ENCODE peak calls at places on chromosomes 16 and 17, in six cellular contexts. J is stomach, K is H1, M is GM12878, Q is A549, A is tibial nerve. F is an unnamed sample. For H3K4me1, the result is how much of the 10 kb centered on the place peaks cover.

GRCh38 chr17:38672788-38673713 is 1.7 kb downstream of the EPOP start:
- DNase-seq in J (no peak), K (peak), M (no peak), Q (no peak), A (no peak), F (no peak)

GRCh38 chr16:81480856-81481821 is 36.5 kb downstream of the CMIP start:
- DNase-seq in J (peak), K (no peak), M (peak), Q (no peak), A (no peak), F (no peak)

GRCh38 chr17:2262146-2262587 is 41.4 kb downstream of the SMG6 start:
- DNase-seq in J (no peak), K (no peak), M (no peak), Q (no peak), A (no peak), F (no peak)

GRCh38 chr16:49462989-49463371 is 89.4 kb downstream of the C16orf78 start:
- DNase-seq in J (peak), K (peak), M (no peak), Q (no peak), A (no peak), F (peak)

GRCh38 chr16:80883159-80883642 is 78.8 kb upstream of the CDYL2 start:
- DNase-seq in J (peak), K (no peak), M (no peak), Q (no peak), A (no peak), F (no peak)

GRCh38 chr17:73342057-73342522 is 30.3 kb upstream of the CDC42EP4 start:
- DNase-seq in J (peak), K (peak), M (peak), Q (peak), A (peak), F (no peak)

GRCh38 chr16:7351572-7351971 is 18.9 kb downstream of the RBFOX1 start:
- DNase-seq in J (no peak), K (no peak), M (no peak), Q (no peak), A (no peak), F (no peak)

GRCh38 chr16:56357291-56357764 is 68.0 kb downstream of the AMFR start:
- DNase-seq in J (peak), K (peak), M (no peak), Q (no peak), A (peak), F (peak)

GRCh38 chr17:52790359-52790955 is 631.9 kb upstream of the CA10 start:
- DNase-seq in J (no peak), K (no peak), M (no peak), Q (no peak), A (no peak), F (no peak)

GRCh38 chr17:1298616-1299015 is 19.2 kb downstream of the TRARG1 start:
- DNase-seq in J (no peak), K (peak), M (no peak), Q (no peak), A (no peak), F (no peak)

GRCh38 chr17:69762359-69762758 is 312.7 kb upstream of the KCNJ16 start:
- DNase-seq in J (no peak), K (no peak), M (no peak), Q (no peak), A (no peak), F (no peak)

GRCh38 chr16:56911771-56912541 is 20.0 kb upstream of the HERPUD1 start:
- DNase-seq in J (peak), K (no peak), M (peak), Q (no peak), A (no peak), F (no peak)

GRCh38 chr16:77715145-77715544 is 7.2 kb upstream of the NUDT7 start:
- DNase-seq in J (no peak), K (no peak), M (no peak), Q (no peak), A (no peak), F (no peak)

GRCh38 chr16:14545346-14545884 is 84.6 kb downstream of the PARN start:
- DNase-seq in J (peak), K (no peak), M (no peak), Q (no peak), A (no peak), F (no peak)

GRCh38 chr17:41010421-41010820 is 1.5 kb upstream of the KRTAP3-1 start:
- DNase-seq in J (no peak), K (no peak), M (no peak), Q (no peak), A (no peak), F (no peak)

GRCh38 chr16:78002915-78003538 is 19.3 kb upstream of the CLEC3A start:
- DNase-seq in J (peak), K (peak), M (peak), Q (peak), A (peak), F (peak)

GRCh38 chr16:81181013-81181720 is 57.3 kb upstream of the BCO1 start:
- DNase-seq in J (peak), K (peak), M (no peak), Q (peak), A (peak), F (peak)

GRCh38 chr17:48190871-48191270 is 83.3 kb downstream of the SNX11 start:
- DNase-seq in J (no peak), K (no peak), M (no peak), Q (no peak), A (no peak), F (no peak)

GRCh38 chr17:4893721-4894560 is 5.4 kb upstream of the C17orf107 start:
- DNase-seq in J (no peak), K (no peak), M (no peak), Q (no peak), A (no peak), F (no peak)

GRCh38 chr16:30958164-30959083 is 870 bp downstream of the SETD1A start:
- DNase-seq in J (peak), K (peak), M (no peak), Q (peak), A (no peak), F (peak)

GRCh38 chr17:151004-151403 is 13.6 kb downstream of the SCGB1C2 start:
- DNase-seq in J (no peak), K (no peak), M (no peak), Q (no peak), A (no peak), F (peak)

GRCh38 chr17:20852541-20853370 is 190.1 kb downstream of the USP22 start:
- DNase-seq in J (no peak), K (peak), M (no peak), Q (no peak), A (no peak), F (no peak)

GRCh38 chr17:60604686-60605334 is 4.8 kb downstream of the PPM1D start:
- DNase-seq in J (no peak), K (peak), M (no peak), Q (no peak), A (no peak), F (no peak)

GRCh38 chr17:43660816-43661493 is 767 bp downstream of the MEOX1 start:
- DNase-seq in J (no peak), K (no peak), M (no peak), Q (no peak), A (no peak), F (no peak)

GRCh38 chr17:55661359-55661758 is 61.3 kb downstream of the TMEM100 start:
- DNase-seq in J (no peak), K (no peak), M (no peak), Q (no peak), A (no peak), F (no peak)

GRCh38 chr17:13594762-13595697 is 6.7 kb downstream of the HS3ST3A1 start:
- DNase-seq in J (peak), K (peak), M (peak), Q (peak), A (peak), F (peak)

GRCh38 chr17:40318835-40319332 is 9.9 kb downstream of the RARA start:
- DNase-seq in J (no peak), K (no peak), M (no peak), Q (no peak), A (no peak), F (peak)

GRCh38 chr17:65473985-65474384 is 87.5 kb downstream of the AXIN2 start:
- DNase-seq in J (no peak), K (no peak), M (no peak), Q (no peak), A (no peak), F (no peak)

GRCh38 chr16:84689126-84689525 is 10.7 kb upstream of the USP10 start:
- DNase-seq in J (no peak), K (no peak), M (no peak), Q (no peak), A (no peak), F (no peak)

GRCh38 chr16:35391328-35391727 is 1931.9 kb downstream of the TP53TG3F start:
- DNase-seq in J (no peak), K (peak), M (no peak), Q (no peak), A (no peak), F (no peak)

GRCh38 chr17:30567231-30568116 is 90.3 kb downstream of the GOSR1 start:
- DNase-seq in J (peak), K (no peak), M (no peak), Q (no peak), A (no peak), F (peak)

GRCh38 chr16:49858200-49859129 is 2.6 kb upstream of the ZNF423 start:
- DNase-seq in J (no peak), K (peak), M (no peak), Q (peak), A (peak), F (peak)

GRCh38 chr17:68006797-68007196 is 10.5 kb upstream of the C17orf58 start:
- DNase-seq in J (no peak), K (no peak), M (no peak), Q (no peak), A (no peak), F (no peak)

GRCh38 chr17:48215583-48216139 is 108.1 kb downstream of the SNX11 start:
- DNase-seq in J (no peak), K (peak), M (no peak), Q (peak), A (no peak), F (no peak)

GRCh38 chr16:88872650-88873331 is 6.3 kb upstream of the PABPN1L start:
- DNase-seq in J (no peak), K (no peak), M (no peak), Q (no peak), A (no peak), F (no peak)

GRCh38 chr17:81537343-81537855 is 9.2 kb downstream of the FSCN2 start:
- DNase-seq in J (peak), K (peak), M (no peak), Q (peak), A (no peak), F (no peak)

GRCh38 chr16:62041401-62041800 is 5.2 kb upstream of the CDH8 start:
- DNase-seq in J (no peak), K (no peak), M (no peak), Q (peak), A (no peak), F (no peak)

GRCh38 chr17:35222452-35222851 is 20.4 kb upstream of the SLFN5 start:
- DNase-seq in J (no peak), K (no peak), M (no peak), Q (no peak), A (no peak), F (no peak)

GRCh38 chr17:45367216-45367615 is 50.4 kb upstream of the MAP3K14 start:
- DNase-seq in J (no peak), K (no peak), M (no peak), Q (no peak), A (no peak), F (peak)

GRCh38 chr17:57442914-57443571 is 186.7 kb downstream of the MSI2 start:
- DNase-seq in J (peak), K (no peak), M (no peak), Q (no peak), A (no peak), F (no peak)

GRCh38 chr17:57443781-57444180 is 187.5 kb downstream of the MSI2 start:
- DNase-seq in J (no peak), K (no peak), M (no peak), Q (no peak), A (no peak), F (no peak)

GRCh38 chr17:57441270-57441600 is 184.9 kb downstream of the MSI2 start:
- DNase-seq in J (no peak), K (no peak), M (no peak), Q (no peak), A (no peak), F (no peak)

GRCh38 chr17:57440522-57441269 is 184.4 kb downstream of the MSI2 start:
- DNase-seq in J (peak), K (peak), M (peak), Q (peak), A (peak), F (peak)

GRCh38 chr17:57442401-57442823 is 186.1 kb downstream of the MSI2 start:
- DNase-seq in J (no peak), K (no peak), M (no peak), Q (no peak), A (no peak), F (no peak)
- H3K4me1 ChIP-seq in J (under half), K (under half), M (half or more), Q (half or more), A (under half), F (under half)

GRCh38 chr16:24235806-24236205 is 20.3 kb upstream of the CACNG3 start:
- DNase-seq in J (no peak), K (no peak), M (no peak), Q (no peak), A (no peak), F (no peak)
- TF ChIP-seq EP300 in J (no peak), K (no peak), M (no peak), Q (no peak), A (no peak), F (no peak)

GRCh38 chr16:22321340-22322001 is 24.3 kb downstream of the POLR3E start:
- DNase-seq in J (peak), K (peak), M (peak), Q (peak), A (peak), F (no peak)

GRCh38 chr16:22322021-22322471 is 24.8 kb downstream of the POLR3E start:
- DNase-seq in J (no peak), K (no peak), M (no peak), Q (no peak), A (no peak), F (no peak)

GRCh38 chr16:22318690-22319358 is 21.6 kb downstream of the POLR3E start:
- DNase-seq in J (peak), K (peak), M (no peak), Q (peak), A (no peak), F (no peak)

GRCh38 chr16:22322741-22323140 is 25.5 kb downstream of the POLR3E start:
- DNase-seq in J (no peak), K (no peak), M (no peak), Q (no peak), A (no peak), F (no peak)

DNA sequence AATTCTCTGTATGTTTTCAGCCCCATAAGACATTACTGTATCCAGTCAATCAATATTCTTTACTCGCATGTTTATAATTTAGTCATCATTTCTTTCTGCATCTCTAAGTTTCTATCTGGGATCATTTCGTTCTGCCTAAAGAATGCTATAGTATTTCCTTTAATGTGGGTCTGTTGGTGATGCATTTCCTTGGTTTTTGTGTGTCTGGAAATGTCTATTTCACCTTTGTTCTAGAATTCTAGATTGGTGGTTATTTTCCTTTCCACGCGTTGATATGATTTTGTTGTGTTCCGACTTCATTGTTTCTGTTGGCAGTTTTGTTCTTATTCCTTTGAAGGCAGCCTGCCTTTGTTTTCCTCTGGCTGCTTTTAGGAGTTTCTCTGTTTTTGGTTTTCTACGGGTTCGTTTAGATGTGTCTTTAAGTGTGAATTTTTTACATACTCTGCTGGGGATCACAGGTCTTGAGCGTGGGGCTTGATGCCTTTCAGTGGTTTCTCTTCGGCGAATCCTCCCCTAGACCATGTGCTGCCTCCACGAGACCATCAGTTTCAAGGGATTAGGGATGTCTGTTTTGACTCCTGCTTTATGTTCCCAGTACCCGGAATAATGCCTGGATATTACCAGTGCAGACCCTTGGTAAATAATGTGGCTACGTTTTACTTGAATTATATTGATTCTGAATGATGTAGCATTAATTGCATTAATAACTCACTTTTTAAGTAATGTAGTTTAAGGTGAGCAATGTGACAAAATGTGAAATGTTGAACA is 23.5 kb downstream of the POLR3E start:
- DNase-seq in J (no peak), K (no peak), M (no peak), Q (no peak), A (no peak), F (peak)
- H3K27ac ChIP-seq in J (no peak), K (no peak), M (no peak), Q (no peak), A (no peak), F (no peak)

GRCh38 chr17:64133546-64134215 is 3.7 kb upstream of the ERN1 start:
- DNase-seq in J (no peak), K (no peak), M (no peak), Q (peak), A (no peak), F (no peak)

GRCh38 chr17:64129515-64129764 is 504 bp downstream of the ERN1 start:
- DNase-seq in J (no peak), K (no peak), M (no peak), Q (no peak), A (no peak), F (no peak)

GRCh38 chr17:64129765-64130558 is at the start of gene ERN1:
- DNase-seq in J (peak), K (peak), M (peak), Q (peak), A (peak), F (peak)

GRCh38 chr17:64130559-64131001 is 636 bp upstream of the ERN1 start:
- DNase-seq in J (no peak), K (no peak), M (peak), Q (no peak), A (no peak), F (peak)

DNA sequence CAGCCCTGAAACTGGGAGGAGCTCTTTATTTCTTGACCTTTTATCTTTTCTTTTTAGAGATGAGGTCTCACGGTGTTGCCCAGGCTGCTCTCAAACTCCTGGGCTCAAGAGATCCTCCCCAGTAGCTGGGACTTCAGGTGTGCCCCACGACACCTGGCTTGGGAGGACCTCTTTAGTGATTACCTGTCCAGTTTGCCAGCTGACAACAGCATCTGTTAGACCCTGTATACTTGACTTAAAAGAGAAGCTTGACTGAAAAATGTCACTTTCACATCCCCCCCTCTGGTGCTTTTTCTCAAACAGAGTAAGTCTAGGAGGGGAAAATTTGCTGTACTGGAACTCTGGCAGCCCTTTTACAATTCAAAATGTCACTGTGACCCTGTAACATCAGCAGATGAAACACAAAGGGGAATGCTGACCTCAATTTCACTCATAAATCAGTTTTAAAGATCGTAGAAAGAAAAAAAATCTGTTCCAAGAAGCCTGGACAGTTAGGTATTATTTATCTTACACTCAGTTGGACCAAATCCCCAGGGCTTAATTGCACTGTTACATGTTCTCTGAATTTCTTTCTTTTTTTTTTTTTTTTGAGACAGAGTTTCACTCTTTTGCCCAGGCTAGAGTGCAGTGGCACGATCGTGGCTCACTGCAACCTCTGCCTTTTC is 1.8 kb upstream of the ERN1 start:
- DNase-seq in J (no peak), K (no peak), M (no peak), Q (no peak), A (no peak), F (no peak)
- H3K4me1 ChIP-seq in J (under half), K (under half), M (under half), Q (under half), A (under half), F (under half)

GRCh38 chr16:27245276-27246231 is 23.0 kb downstream of the NSMCE1 start:
- DNase-seq in J (no peak), K (no peak), M (no peak), Q (peak), A (no peak), F (no peak)
- TF ChIP-seq EP300 in J (peak), K (no peak), M (no peak), Q (no peak), A (peak), F (no peak)

GRCh38 chr16:19781196-19781595 is 63.1 kb downstream of the IQCK start:
- DNase-seq in J (no peak), K (peak), M (no peak), Q (no peak), A (no peak), F (no peak)

GRCh38 chr16:19776147-19776546 is 58.1 kb downstream of the IQCK start:
- DNase-seq in J (no peak), K (no peak), M (no peak), Q (no peak), A (no peak), F (no peak)

GRCh38 chr16:19774024-19774423 is 56.0 kb downstream of the IQCK start:
- DNase-seq in J (no peak), K (no peak), M (no peak), Q (no peak), A (no peak), F (no peak)

GRCh38 chr16:19777061-19777460 is 59.0 kb downstream of the IQCK start:
- DNase-seq in J (no peak), K (no peak), M (no peak), Q (no peak), A (no peak), F (no peak)

DNA sequence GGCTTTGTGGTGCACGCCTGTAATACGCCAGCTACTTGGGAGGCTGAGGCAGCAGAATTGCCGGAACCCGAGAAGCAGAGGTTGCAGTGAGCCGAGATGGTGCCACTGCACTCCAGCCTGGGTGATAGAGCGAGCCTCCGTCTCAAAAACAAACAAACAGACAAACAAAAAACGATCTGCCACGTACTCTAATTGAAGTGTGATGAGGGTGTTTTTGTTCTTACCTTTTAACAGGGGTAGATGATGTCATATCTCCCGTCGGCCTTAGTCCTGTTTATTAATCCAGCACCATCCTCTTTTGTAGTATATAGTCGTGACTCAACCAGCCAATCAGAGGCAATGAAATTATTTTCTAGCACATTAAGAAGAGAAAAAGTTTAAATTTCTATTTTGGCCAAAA is 58.5 kb downstream of the IQCK start:
- DNase-seq in J (no peak), K (peak), M (no peak), Q (no peak), A (no peak), F (no peak)
- H3K27ac ChIP-seq in J (no peak), K (no peak), M (no peak), Q (no peak), A (peak), F (no peak)